ENCODE peak calls at places on chromosome 12, in nine cellular contexts. One of them, this sample, is unnamed.

GRCh38 chr12:20483776-20484175 is 115.4 kb downstream of the PDE3A start:
- DNase-seq in fibroblast of gingiva: no peak
- DNase-seq in stimulated activated CD8-positive, alpha-beta memory T cell treated with anti-CD3 and anti-CD28 coated beads, Interleukin-15, amount 100 ng/mL, for 1 hour: no peak
- DNase-seq in fibroblast of lung: peak; percentile 57
- DNase-seq in activated naive CD8-positive, alpha-beta T cell treated with anti-CD3 and anti-CD28 coated beads, Interleukin-2, amount 10 ng/mL, durations not matched to agents 7 days and 5 days: no peak
- DNase-seq in NCI-H82: no peak
- DNase-seq in HTR-8/SVneo: no peak
- DNase-seq in fibroblast of pulmonary artery: peak; percentile 61
- DNase-seq in T-cell: no peak
- DNase-seq in this sample: no peak

GRCh38 chr12:123102381-123102780 is 48.5 kb downstream of the PITPNM2 start:
- DNase-seq in fibroblast of gingiva: no peak
- DNase-seq in stimulated activated CD8-positive, alpha-beta memory T cell treated with anti-CD3 and anti-CD28 coated beads, Interleukin-15, amount 100 ng/mL, for 1 hour: no peak
- DNase-seq in fibroblast of lung: no peak
- DNase-seq in activated naive CD8-positive, alpha-beta T cell treated with anti-CD3 and anti-CD28 coated beads, Interleukin-2, amount 10 ng/mL, durations not matched to agents 7 days and 5 days: no peak
- DNase-seq in NCI-H82: no peak
- DNase-seq in HTR-8/SVneo: no peak
- DNase-seq in fibroblast of pulmonary artery: no peak
- DNase-seq in T-cell: no peak
- DNase-seq in this sample: no peak

GRCh38 chr12:123050331-123050809 is 69.9 kb downstream of the ARL6IP4 start:
- DNase-seq in fibroblast of gingiva: peak; percentile 17
- DNase-seq in stimulated activated CD8-positive, alpha-beta memory T cell treated with anti-CD3 and anti-CD28 coated beads, Interleukin-15, amount 100 ng/mL, for 1 hour: no peak
- DNase-seq in fibroblast of lung: no peak
- DNase-seq in activated naive CD8-positive, alpha-beta T cell treated with anti-CD3 and anti-CD28 coated beads, Interleukin-2, amount 10 ng/mL, durations not matched to agents 7 days and 5 days: no peak
- DNase-seq in NCI-H82: no peak
- DNase-seq in HTR-8/SVneo: no peak
- DNase-seq in fibroblast of pulmonary artery: peak; percentile 36
- DNase-seq in T-cell: no peak
- DNase-seq in this sample: no peak

GRCh38 chr12:106090586-106091411 is 48.0 kb downstream of the NUAK1 start:
- DNase-seq in fibroblast of gingiva: peak; percentile 69
- DNase-seq in stimulated activated CD8-positive, alpha-beta memory T cell treated with anti-CD3 and anti-CD28 coated beads, Interleukin-15, amount 100 ng/mL, for 1 hour: no peak
- DNase-seq in fibroblast of lung: peak; percentile 75
- DNase-seq in activated naive CD8-positive, alpha-beta T cell treated with anti-CD3 and anti-CD28 coated beads, Interleukin-2, amount 10 ng/mL, durations not matched to agents 7 days and 5 days: no peak
- DNase-seq in NCI-H82: no peak
- DNase-seq in HTR-8/SVneo: no peak
- DNase-seq in fibroblast of pulmonary artery: peak; percentile 69
- DNase-seq in T-cell: no peak
- DNase-seq in this sample: no peak

GRCh38 chr12:114288071-114288470 is 117.9 kb downstream of the TBX5 start:
- DNase-seq in fibroblast of gingiva: no peak
- DNase-seq in stimulated activated CD8-positive, alpha-beta memory T cell treated with anti-CD3 and anti-CD28 coated beads, Interleukin-15, amount 100 ng/mL, for 1 hour: no peak
- DNase-seq in fibroblast of lung: peak; percentile 34
- DNase-seq in activated naive CD8-positive, alpha-beta T cell treated with anti-CD3 and anti-CD28 coated beads, Interleukin-2, amount 10 ng/mL, durations not matched to agents 7 days and 5 days: no peak
- DNase-seq in NCI-H82: no peak
- DNase-seq in HTR-8/SVneo: no peak
- DNase-seq in fibroblast of pulmonary artery: peak; percentile 26
- DNase-seq in T-cell: no peak
- DNase-seq in this sample: no peak

GRCh38 chr12:95634622-95635621 is 83.6 kb upstream of the USP44 start:
- DNase-seq in fibroblast of gingiva: no peak
- DNase-seq in stimulated activated CD8-positive, alpha-beta memory T cell treated with anti-CD3 and anti-CD28 coated beads, Interleukin-15, amount 100 ng/mL, for 1 hour: no peak
- DNase-seq in fibroblast of lung: peak; percentile 4
- DNase-seq in activated naive CD8-positive, alpha-beta T cell treated with anti-CD3 and anti-CD28 coated beads, Interleukin-2, amount 10 ng/mL, durations not matched to agents 7 days and 5 days: no peak
- DNase-seq in NCI-H82: no peak
- DNase-seq in HTR-8/SVneo: no peak
- DNase-seq in fibroblast of pulmonary artery: peak; percentile 17
- DNase-seq in T-cell: no peak
- DNase-seq in this sample: no peak

GRCh38 chr12:110928700-110929099 is 8.3 kb upstream of the MYL2 start:
- DNase-seq in fibroblast of gingiva: no peak
- DNase-seq in stimulated activated CD8-positive, alpha-beta memory T cell treated with anti-CD3 and anti-CD28 coated beads, Interleukin-15, amount 100 ng/mL, for 1 hour: no peak
- DNase-seq in fibroblast of lung: no peak
- DNase-seq in activated naive CD8-positive, alpha-beta T cell treated with anti-CD3 and anti-CD28 coated beads, Interleukin-2, amount 10 ng/mL, durations not matched to agents 7 days and 5 days: no peak
- DNase-seq in NCI-H82: no peak
- DNase-seq in HTR-8/SVneo: no peak
- DNase-seq in fibroblast of pulmonary artery: no peak
- DNase-seq in T-cell: no peak
- DNase-seq in this sample: no peak

GRCh38 chr12:92488735-92489134 is 214.1 kb upstream of the PLEKHG7 start:
- DNase-seq in fibroblast of gingiva: no peak
- DNase-seq in stimulated activated CD8-positive, alpha-beta memory T cell treated with anti-CD3 and anti-CD28 coated beads, Interleukin-15, amount 100 ng/mL, for 1 hour: no peak
- DNase-seq in fibroblast of lung: no peak
- DNase-seq in activated naive CD8-positive, alpha-beta T cell treated with anti-CD3 and anti-CD28 coated beads, Interleukin-2, amount 10 ng/mL, durations not matched to agents 7 days and 5 days: no peak
- DNase-seq in NCI-H82: no peak
- DNase-seq in HTR-8/SVneo: no peak
- DNase-seq in fibroblast of pulmonary artery: no peak
- DNase-seq in T-cell: no peak
- DNase-seq in this sample: no peak